ENCODE peak calls at places on chromosomes 5 and 9, in eight cellular contexts. O is uterus, W is sigmoid colon, E is astrocyte, K is epithelial cell of esophagus, P is pancreas, T is A549, V is astrocyte of the cerebellum. G is an unnamed sample.

GRCh38 chr9:100525563-100525962 is 52.3 kb upstream of the CAVIN4 start:
- DNase-seq in O (no peak), W (no peak), E (no peak), K (peak; percentile 12), P (no peak), T (no peak), V (no peak), G (no peak)

GRCh38 chr5:2021484-2022176 is 138.9 kb upstream of the IRX4 start:
- DNase-seq in O (no peak), W (no peak), E (no peak), K (no peak), P (no peak), T (no peak), V (no peak), G (no peak)

GRCh38 chr5:58974601-58975000 is 391.7 kb downstream of the RAB3C start:
- DNase-seq in O (no peak), W (no peak), E (no peak), K (no peak), P (no peak), T (no peak), V (no peak), G (no peak)

GRCh38 chr9:133976191-133976861 is 15.8 kb downstream of the VAV2 start:
- DNase-seq in O (no peak), W (peak; percentile 55), E (no peak), K (no peak), P (no peak), T (no peak), V (no peak), G (no peak)

GRCh38 chr9:97548819-97549540 is 47.5 kb downstream of the TMOD1 start:
- DNase-seq in O (peak; percentile 21), W (no peak), E (no peak), K (no peak), P (no peak), T (no peak), V (no peak), G (no peak)

GRCh38 chr5:134113572-134113907 is 941 bp upstream of the TCF7 start:
- DNase-seq in O (no peak), W (no peak), E (no peak), K (no peak), P (no peak), T (no peak), V (no peak), G (no peak)

GRCh38 chr5:561408-561807 is 37.2 kb upstream of the SLC9A3 start:
- DNase-seq in O (no peak), W (peak; percentile 41), E (no peak), K (no peak), P (peak; percentile 6), T (no peak), V (no peak), G (no peak)

GRCh38 chr9:93920401-93920800 is 34.8 kb downstream of the BARX1 start:
- DNase-seq in O (no peak), W (no peak), E (no peak), K (no peak), P (no peak), T (no peak), V (no peak), G (no peak)

GRCh38 chr9:16398676-16399075 is 471.8 kb downstream of the BNC2 start:
- DNase-seq in O (no peak), W (no peak), E (peak; percentile 44), K (no peak), P (no peak), T (no peak), V (no peak), G (no peak)

GRCh38 chr5:153147891-153148623 is 342.4 kb upstream of the GRIA1 start:
- DNase-seq in O (no peak), W (no peak), E (peak; percentile 54), K (peak; percentile 85), P (peak; percentile 17), T (no peak), V (peak; percentile 65), G (no peak)

GRCh38 chr9:109252291-109252690 is 68.6 kb downstream of the EPB41L4B start:
- DNase-seq in O (no peak), W (no peak), E (no peak), K (peak; percentile 84), P (peak; percentile 36), T (no peak), V (no peak), G (no peak)

GRCh38 chr5:125346316-125346715 is 599.9 kb upstream of the ZNF608 start:
- DNase-seq in O (no peak), W (no peak), E (no peak), K (no peak), P (no peak), T (no peak), V (no peak), G (no peak)

GRCh38 chr9:129640086-129640870 is 1.7 kb downstream of the ASB6 start:
- DNase-seq in O (no peak), W (no peak), E (peak; percentile 81), K (no peak), P (peak; percentile 81), T (no peak), V (peak; percentile 86), G (peak; percentile 63)

GRCh38 chr9:419571-420156 is 205.0 kb downstream of the DOCK8 start:
- DNase-seq in O (no peak), W (no peak), E (peak; percentile 79), K (peak; percentile 74), P (no peak), T (no peak), V (peak; percentile 82), G (no peak)

GRCh38 chr5:68381060-68381459 is 165.5 kb downstream of the PIK3R1 start:
- DNase-seq in O (no peak), W (no peak), E (no peak), K (no peak), P (no peak), T (no peak), V (no peak), G (no peak)

GRCh38 chr5:2761921-2762488 is 10.5 kb upstream of the IRX2 start:
- DNase-seq in O (no peak), W (no peak), E (no peak), K (no peak), P (no peak), T (no peak), V (no peak), G (no peak)

GRCh38 chr5:96146675-96147074 is 185.0 kb upstream of the ELL2 start:
- DNase-seq in O (no peak), W (no peak), E (peak; percentile 65), K (peak; percentile 93), P (no peak), T (no peak), V (no peak), G (no peak)

GRCh38 chr9:136148766-136149165 is 30.1 kb upstream of the TMEM250 start:
- DNase-seq in O (no peak), W (no peak), E (no peak), K (no peak), P (no peak), T (no peak), V (no peak), G (no peak)

GRCh38 chr9:98075332-98075805 is 18.8 kb downstream of the NANS start:
- DNase-seq in O (no peak), W (no peak), E (peak; percentile 71), K (peak; percentile 75), P (no peak), T (no peak), V (no peak), G (no peak)

GRCh38 chr5:76388791-76389512 is 14.1 kb upstream of the IQGAP2 start:
- DNase-seq in O (no peak), W (no peak), E (no peak), K (no peak), P (no peak), T (no peak), V (no peak), G (no peak)

GRCh38 chr9:111483419-111483861 is 743 bp downstream of the ECPAS start:
- DNase-seq in O (peak; percentile 31), W (no peak), E (no peak), K (peak; percentile 59), P (peak; percentile 51), T (no peak), V (no peak), G (no peak)

GRCh38 chr5:126777257-126777973 is 479 bp downstream of the LMNB1 start:
- DNase-seq in O (peak; percentile 33), W (peak; percentile 70), E (peak; percentile 55), K (peak; percentile 89), P (peak; percentile 70), T (no peak), V (no peak), G (peak; percentile 74)

GRCh38 chr5:159412284-159413046 is 82.2 kb upstream of the IL12B start:
- DNase-seq in O (no peak), W (no peak), E (no peak), K (peak; percentile 46), P (no peak), T (no peak), V (no peak), G (no peak)

DNA sequence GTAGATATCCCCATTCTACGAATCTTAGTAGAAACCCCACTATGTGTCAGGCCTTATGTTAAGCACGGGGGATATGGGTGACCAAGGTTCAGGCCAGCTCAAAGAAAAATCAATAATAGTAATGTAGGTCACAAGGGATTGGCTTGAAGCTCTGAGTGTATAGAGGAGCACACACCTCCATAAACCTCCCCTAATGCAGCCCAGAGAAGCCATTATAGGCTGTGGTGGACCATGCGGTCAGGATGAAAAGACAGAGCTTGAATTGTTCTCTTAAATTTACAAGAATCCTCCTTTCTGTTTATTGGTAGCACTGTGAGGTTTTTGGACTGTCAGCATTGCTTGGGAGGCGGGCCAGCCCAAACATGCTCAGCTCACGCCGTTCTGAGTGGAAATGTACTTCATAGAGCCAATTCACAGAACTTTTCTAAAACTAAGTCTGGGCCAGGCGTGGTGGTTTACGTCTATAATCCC is 9.1 kb downstream of the PDE6A start:
- DNase-seq in O (no peak), W (no peak), E (no peak), K (peak; percentile 63), P (no peak), T (no peak), V (no peak), G (peak; percentile 62)
- H3K4me3 ChIP-seq in O (no peak overlapping the region), W (no peak overlapping the region), E (no peak overlapping the region), K (no peak overlapping the region), P (no peak overlapping the region), T (no peak overlapping the region), V (no peak overlapping the region), G (no peak overlapping the region)

GRCh38 chr9:34337404-34337803 is 8.0 kb downstream of the NUDT2 start:
- DNase-seq in O (no peak), W (no peak), E (no peak), K (peak; percentile 13), P (no peak), T (no peak), V (no peak), G (no peak)
- TF ChIP-seq CTCF in O (no peak), W (no peak), E (peak; percentile 30), K (peak; percentile 15), P (no peak), T (no peak), V (peak; percentile 46), G (no peak)

DNA sequence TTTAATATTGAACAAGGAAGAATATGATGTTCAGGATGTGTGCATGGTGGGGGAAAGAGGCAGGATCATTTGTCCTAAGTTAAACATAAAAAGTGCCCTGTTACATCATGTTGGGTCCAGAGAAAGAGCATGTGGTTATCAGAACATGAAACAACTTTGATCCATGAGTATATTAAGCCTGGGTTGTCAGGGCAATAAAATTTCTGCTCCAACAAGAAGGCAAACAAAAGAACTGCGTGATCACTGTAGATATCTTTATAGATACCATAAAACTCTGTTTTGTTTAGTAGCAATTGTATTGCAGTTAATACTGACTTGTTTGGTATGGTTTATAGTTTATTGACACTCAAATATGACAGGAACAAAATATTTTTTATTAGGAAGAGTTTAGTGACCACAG is 35.2 kb downstream of the PCA3 start:
- DNase-seq in O (no peak), W (no peak), E (no peak), K (no peak), P (no peak), T (no peak), V (no peak), G (no peak)
- H3K4me3 ChIP-seq in O (no peak overlapping the region), W (no peak overlapping the region), E (no peak overlapping the region), K (no peak overlapping the region), P (no peak overlapping the region), T (no peak overlapping the region), V (no peak overlapping the region), G (no peak overlapping the region)

GRCh38 chr9:72415163-72415562 is 50.2 kb upstream of the ZFAND5 start:
- DNase-seq in O (no peak), W (no peak), E (no peak), K (no peak), P (no peak), T (no peak), V (no peak), G (no peak)
- TF ChIP-seq CTCF in O (no peak), W (no peak), E (no peak), K (no peak), P (no peak), T (no peak), V (no peak), G (no peak)